ENCODE peak calls at places on chromosome 14, in four cellular contexts. A is glutamatergic neuron, B is lung, Q is AG04449. L is an unnamed sample.

GRCh38 chr14:99578541-99579044 is 25.4 kb downstream of the CCDC85C start:
- DNase-seq in A (no peak), B (no peak), Q (no peak), L (no peak)

GRCh38 chr14:90681889-90682429 is 134.3 kb downstream of the TTC7B start:
- DNase-seq in A (no peak), B (no peak), Q (no peak), L (no peak)

GRCh38 chr14:34174973-34175372 is 224.1 kb upstream of the EGLN3 start:
- DNase-seq in A (no peak), B (no peak), Q (no peak), L (no peak)

GRCh38 chr14:63200767-63201166 is 3.5 kb upstream of the RHOJ start:
- DNase-seq in A (no peak), B (no peak), Q (no peak), L (no peak)

GRCh38 chr14:98593361-98593761 is 678.6 kb downstream of the BCL11B start:
- DNase-seq in A (no peak), B (peak), Q (no peak), L (no peak)

GRCh38 chr14:58491593-58491992 is 64.1 kb downstream of the KIAA0586 start:
- DNase-seq in A (no peak), B (no peak), Q (no peak), L (no peak)

GRCh38 chr14:90253826-90254225 is 2.5 kb upstream of the PSMC1 start:
- DNase-seq in A (no peak), B (no peak), Q (no peak), L (no peak)

GRCh38 chr14:34237098-34237497 is 224.9 kb downstream of the SPTSSA start:
- DNase-seq in A (no peak), B (no peak), Q (no peak), L (no peak)

DNA sequence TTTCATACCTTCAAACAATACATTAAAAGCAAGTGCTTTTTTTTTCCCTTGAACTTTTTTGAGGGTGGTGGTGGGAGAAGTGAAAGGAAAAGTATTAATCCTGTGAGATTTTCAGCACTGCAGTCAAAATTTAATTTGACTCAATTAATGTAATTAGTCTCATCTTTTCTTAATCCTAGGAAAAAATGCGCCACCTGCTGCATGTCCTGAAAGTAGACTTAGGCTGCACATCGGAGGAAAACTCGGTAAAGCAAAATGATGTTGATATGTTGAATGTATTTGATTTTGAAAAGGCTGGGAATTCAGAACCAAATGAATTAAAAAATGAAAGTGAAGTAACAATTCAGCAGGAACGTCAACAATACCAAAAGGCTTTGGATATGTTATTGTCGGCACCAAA is 52.2 kb downstream of the SPATA7 start:
- DNase-seq in A (no peak), B (no peak), Q (no peak), L (no peak)
- TF ChIP-seq CTCF in A (no peak), B (no peak), Q (peak), L (peak)

GRCh38 chr14:104137297-104138097 is 890 bp upstream of the KIF26A start:
- DNase-seq in A (peak), B (no peak), Q (no peak), L (no peak)
- TF ChIP-seq CTCF in A (peak), B (peak), Q (peak), L (peak)

GRCh38 chr14:96098999-96099335 is 59.8 kb downstream of the C14orf132 start:
- DNase-seq in A (no peak), B (no peak), Q (no peak), L (no peak)
- TF ChIP-seq CTCF in A (no peak), B (no peak), Q (no peak), L (no peak)

GRCh38 chr14:65824285-65824977 is 411.9 kb downstream of the FUT8 start:
- DNase-seq in A (peak), B (peak), Q (peak), L (no peak)
- TF ChIP-seq CTCF in A (peak), B (peak), Q (peak), L (peak)